ENCODE peak calls at places on chromosomes 5 and 9, in four cellular contexts. One of them, this sample, is unnamed.

GRCh38 chr5:73544429-73545402 is 20.7 kb downstream of the ANKRA2 start:
- DNase-seq in T-helper 1 cell: no peak
- DNase-seq in tibial nerve: no peak
- DNase-seq in skeletal muscle cell: no peak
- DNase-seq in this sample: no peak

GRCh38 chr9:120689860-120690259 is 24.4 kb downstream of the MEGF9 start:
- DNase-seq in T-helper 1 cell: no peak
- DNase-seq in tibial nerve: no peak
- DNase-seq in skeletal muscle cell: peak
- DNase-seq in this sample: no peak

GRCh38 chr5:10030219-10030831 is 219.4 kb downstream of the ATPSCKMT start:
- DNase-seq in T-helper 1 cell: no peak
- DNase-seq in tibial nerve: no peak
- DNase-seq in skeletal muscle cell: no peak
- DNase-seq in this sample: no peak

GRCh38 chr9:77917800-77918199 is 113.8 kb downstream of the GNAQ start:
- DNase-seq in T-helper 1 cell: no peak
- DNase-seq in tibial nerve: no peak
- DNase-seq in skeletal muscle cell: no peak
- DNase-seq in this sample: no peak

GRCh38 chr9:6944093-6944551 is 186.3 kb downstream of the KDM4C start:
- DNase-seq in T-helper 1 cell: no peak
- DNase-seq in tibial nerve: no peak
- DNase-seq in skeletal muscle cell: peak
- DNase-seq in this sample: no peak

GRCh38 chr5:132370241-132370820 is 821 bp downstream of the SLC22A5 start:
- DNase-seq in T-helper 1 cell: no peak
- DNase-seq in tibial nerve: no peak
- DNase-seq in skeletal muscle cell: no peak
- DNase-seq in this sample: no peak

GRCh38 chr5:154811653-154812465 is 38.5 kb downstream of the FAXDC2 start:
- DNase-seq in T-helper 1 cell: peak
- DNase-seq in tibial nerve: peak
- DNase-seq in skeletal muscle cell: no peak
- DNase-seq in this sample: peak

GRCh38 chr5:116137544-116138378 is 52.9 kb downstream of the COMMD10 start:
- DNase-seq in T-helper 1 cell: no peak
- DNase-seq in tibial nerve: no peak
- DNase-seq in skeletal muscle cell: peak
- DNase-seq in this sample: no peak

GRCh38 chr9:35651964-35652828 is 1.5 kb upstream of the SIT1 start:
- DNase-seq in T-helper 1 cell: no peak
- DNase-seq in tibial nerve: no peak
- DNase-seq in skeletal muscle cell: peak
- DNase-seq in this sample: no peak

GRCh38 chr9:123217148-123217585 is 51.2 kb downstream of the STRBP start:
- DNase-seq in T-helper 1 cell: no peak
- DNase-seq in tibial nerve: no peak
- DNase-seq in skeletal muscle cell: peak
- DNase-seq in this sample: no peak

GRCh38 chr5:144202725-144203124 is 32.1 kb downstream of the KCTD16 start:
- DNase-seq in T-helper 1 cell: no peak
- DNase-seq in tibial nerve: no peak
- DNase-seq in skeletal muscle cell: no peak
- DNase-seq in this sample: no peak

GRCh38 chr5:175022286-175022685 is 297.9 kb downstream of the MSX2 start:
- DNase-seq in T-helper 1 cell: no peak
- DNase-seq in tibial nerve: no peak
- DNase-seq in skeletal muscle cell: no peak
- DNase-seq in this sample: no peak

GRCh38 chr5:137231535-137231934 is 267.6 kb downstream of the SPOCK1 start:
- DNase-seq in T-helper 1 cell: no peak
- DNase-seq in tibial nerve: no peak
- DNase-seq in skeletal muscle cell: no peak
- DNase-seq in this sample: no peak

GRCh38 chr5:95043234-95043633 is 241.7 kb downstream of the MCTP1 start:
- DNase-seq in T-helper 1 cell: no peak
- DNase-seq in tibial nerve: no peak
- DNase-seq in skeletal muscle cell: no peak
- DNase-seq in this sample: no peak

GRCh38 chr5:151574597-151574996 is 16.5 kb downstream of the FAT2 start:
- DNase-seq in T-helper 1 cell: no peak
- DNase-seq in tibial nerve: no peak
- DNase-seq in skeletal muscle cell: no peak
- DNase-seq in this sample: no peak

GRCh38 chr5:158435161-158435616 is 576.2 kb upstream of the CLINT1 start:
- DNase-seq in T-helper 1 cell: no peak
- DNase-seq in tibial nerve: no peak
- DNase-seq in skeletal muscle cell: no peak
- DNase-seq in this sample: no peak

GRCh38 chr5:58984009-58984525 is 401.2 kb downstream of the RAB3C start:
- DNase-seq in T-helper 1 cell: no peak
- DNase-seq in tibial nerve: no peak
- DNase-seq in skeletal muscle cell: no peak
- DNase-seq in this sample: no peak

GRCh38 chr5:150215978-150216944 is 26.4 kb downstream of the SLC6A7 start:
- DNase-seq in T-helper 1 cell: no peak
- DNase-seq in tibial nerve: no peak
- DNase-seq in skeletal muscle cell: no peak
- DNase-seq in this sample: no peak

GRCh38 chr9:111110805-111111204 is 72.5 kb upstream of the LPAR1 start:
- DNase-seq in T-helper 1 cell: no peak
- DNase-seq in tibial nerve: no peak
- DNase-seq in skeletal muscle cell: no peak
- DNase-seq in this sample: no peak

GRCh38 chr5:104914536-104915070 is 1352.0 kb upstream of the NUDT12 start:
- DNase-seq in T-helper 1 cell: no peak
- DNase-seq in tibial nerve: no peak
- DNase-seq in skeletal muscle cell: no peak
- DNase-seq in this sample: no peak

GRCh38 chr5:170746081-170746951 is 37.2 kb upstream of the GABRP start:
- DNase-seq in T-helper 1 cell: no peak
- DNase-seq in tibial nerve: no peak
- DNase-seq in skeletal muscle cell: no peak
- DNase-seq in this sample: no peak

GRCh38 chr9:73023025-73023541 is 70.2 kb upstream of the ALDH1A1 start:
- DNase-seq in T-helper 1 cell: peak
- DNase-seq in tibial nerve: no peak
- DNase-seq in skeletal muscle cell: peak
- DNase-seq in this sample: peak

GRCh38 chr5:591746-592145 is 20.4 kb upstream of the CEP72 start:
- DNase-seq in T-helper 1 cell: no peak
- DNase-seq in tibial nerve: no peak
- DNase-seq in skeletal muscle cell: no peak
- DNase-seq in this sample: no peak

GRCh38 chr9:91415290-91415689 is 8.3 kb downstream of the NFIL3 start:
- DNase-seq in T-helper 1 cell: no peak
- DNase-seq in tibial nerve: no peak
- DNase-seq in skeletal muscle cell: no peak
- DNase-seq in this sample: peak

GRCh38 chr5:125209650-125210049 is 463.2 kb upstream of the ZNF608 start:
- DNase-seq in T-helper 1 cell: no peak
- DNase-seq in tibial nerve: no peak
- DNase-seq in skeletal muscle cell: peak
- DNase-seq in this sample: no peak

GRCh38 chr5:82163459-82164108 is 114.6 kb downstream of the RPS23 start:
- DNase-seq in T-helper 1 cell: no peak
- DNase-seq in tibial nerve: no peak
- DNase-seq in skeletal muscle cell: peak
- DNase-seq in this sample: no peak

GRCh38 chr5:107917983-107918382 is 247.2 kb upstream of the EFNA5 start:
- DNase-seq in T-helper 1 cell: no peak
- DNase-seq in tibial nerve: no peak
- DNase-seq in skeletal muscle cell: no peak
- DNase-seq in this sample: no peak